ENCODE peak calls at places on chromosomes 2 and 18, in five cellular contexts. S is T follicular helper cell, J is NCI-H2107, X is epithelial cell of esophagus, U is head of caudate nucleus. B is an unnamed sample.

GRCh38 chr2:177528341-177528740 is 135.8 kb downstream of the AGPS start:
- DNase-seq in U (no peak), X (no peak), J (no peak), S (no peak), B (no peak)

GRCh38 chr2:131402320-131403049 is 38.5 kb upstream of the RAB6D start:
- DNase-seq in X (no peak), S (no peak), J (no peak), U (no peak), B (no peak)

GRCh38 chr18:23593720-23594119 is 7.4 kb upstream of the NPC1 start:
- DNase-seq in U (no peak), X (peak), S (no peak), J (no peak), B (peak)

GRCh38 chr2:178825183-178825582 is 18.0 kb upstream of the TTN start:
- DNase-seq in S (no peak), J (no peak), X (peak), U (no peak), B (peak)

GRCh38 chr18:23970161-23971153 is 44.1 kb upstream of the TTC39C start:
- DNase-seq in U (no peak), X (no peak), S (peak), J (no peak), B (no peak)

GRCh38 chr2:134790487-134790886 is 47.9 kb upstream of the ACMSD start:
- DNase-seq in U (no peak), J (no peak), X (no peak), S (no peak), B (no peak)

GRCh38 chr2:68426885-68427579 is 40.1 kb downstream of the FBXO48 start:
- DNase-seq in U (no peak), S (no peak), J (no peak), X (peak), B (no peak)

GRCh38 chr2:223724831-223725230 is 112.6 kb downstream of the AP1S3 start:
- DNase-seq in U (no peak), X (no peak), J (no peak), S (no peak), B (no peak)

GRCh38 chr2:100151310-100151709 is 8.9 kb upstream of the AFF3 start:
- DNase-seq in U (no peak), J (no peak), S (no peak), X (no peak), B (no peak)

GRCh38 chr18:596288-596881 is 403 bp upstream of the CLUL1 start:
- DNase-seq in U (no peak), J (peak), X (peak), S (no peak), B (peak)

GRCh38 chr18:70981400-70982140 is 692.7 kb downstream of the SOCS6 start:
- DNase-seq in J (no peak), X (no peak), U (no peak), S (no peak), B (no peak)

GRCh38 chr2:216888907-216889622 is 29.2 kb upstream of the TNP1 start:
- DNase-seq in S (no peak), U (no peak), X (peak), J (no peak), B (no peak)

B was measured in cardiac muscle cell.